ENCODE peak calls at places on chromosomes 4 and X, in five cellular contexts. L, C, G, M and K are unnamed samples.

GRCh38 chr4:145886871-145887240 is 51.8 kb downstream of the ZNF827 start:
- DNase-seq in L (no peak), C (no peak), G (no peak), M (no peak), K (no peak)

GRCh38 chrX:53433651-53434639 is at the start of gene HSD17B10:
- DNase-seq in L (peak; percentile 90), C (peak; percentile 16), G (peak; percentile 72), M (peak; percentile 88), K (peak; percentile 95)

GRCh38 chr4:146132445-146132844 is 43.1 kb upstream of the LSM6 start:
- DNase-seq in L (no peak), C (no peak), G (peak; percentile 33), M (peak; percentile 60), K (peak; percentile 69)

GRCh38 chr4:152264106-152264505 is 271.8 kb downstream of the FBXW7 start:
- DNase-seq in L (no peak), C (no peak), G (no peak), M (no peak), K (no peak)

GRCh38 chrX:68147848-68148247 is 285.4 kb downstream of the OPHN1 start:
- DNase-seq in L (no peak), C (no peak), G (no peak), M (no peak), K (no peak)

GRCh38 chr4:78922207-78922606 is 17.0 kb downstream of the PAQR3 start:
- DNase-seq in L (no peak), C (no peak), G (peak; percentile 73), M (no peak), K (no peak)

GRCh38 chr4:123856689-123857545 is 460.3 kb downstream of the SPRY1 start:
- DNase-seq in L (peak; percentile 1), C (no peak), G (peak; percentile 65), M (no peak), K (no peak)

GRCh38 chrX:17656556-17656955 is 80.7 kb upstream of the SCML1 start:
- DNase-seq in L (no peak), C (no peak), G (no peak), M (no peak), K (no peak)

GRCh38 chr4:56768301-56768700 is 53.2 kb downstream of the SPINK2 start:
- DNase-seq in L (no peak), C (no peak), G (no peak), M (no peak), K (no peak)

GRCh38 chrX:10597871-10598270 is 22.5 kb downstream of the MID1 start:
- DNase-seq in L (peak; percentile 24), C (no peak), G (peak; percentile 68), M (peak; percentile 8), K (no peak)

GRCh38 chrX:120023259-120023658 is 54.2 kb downstream of the RHOXF2B start:
- DNase-seq in L (peak; percentile 69), C (no peak), G (no peak), M (no peak), K (no peak)

GRCh38 chr4:140150636-140150885 is 3.4 kb downstream of the MAML3 start:
- DNase-seq in L (no peak), C (no peak), G (no peak), M (peak; percentile 80), K (peak; percentile 84)

GRCh38 chrX:73481521-73481920 is 34.7 kb downstream of the CDX4 start:
- DNase-seq in L (no peak), C (no peak), G (no peak), M (no peak), K (no peak)

GRCh38 chrX:46882266-46882665 is 30.0 kb upstream of the JADE3 start:
- DNase-seq in L (no peak), C (no peak), G (no peak), M (no peak), K (no peak)

GRCh38 chrX:113919387-113919786 is 664.5 kb upstream of the HTR2C start:
- DNase-seq in L (no peak), C (no peak), G (no peak), M (no peak), K (no peak)

GRCh38 chrX:147850875-147851274 is 60.8 kb upstream of the FMR1 start:
- DNase-seq in L (no peak), C (no peak), G (no peak), M (no peak), K (no peak)

GRCh38 chr4:138751290-138751689 is 264.3 kb upstream of the NOCT start:
- DNase-seq in L (no peak), C (no peak), G (peak; percentile 30), M (no peak), K (no peak)

GRCh38 chrX:40773188-40773587 is 37.8 kb upstream of the MED14 start:
- DNase-seq in L (no peak), C (no peak), G (no peak), M (no peak), K (no peak)

GRCh38 chrX:13369541-13370140 is 49.8 kb upstream of the ATXN3L start:
- DNase-seq in L (peak; percentile 53), C (no peak), G (no peak), M (no peak), K (no peak)

GRCh38 chrX:155023907-155024833 is 1.6 kb upstream of the F8 start:
- DNase-seq in L (no peak), C (no peak), G (no peak), M (no peak), K (no peak)

GRCh38 chr4:40630335-40631021 is 814 bp upstream of the RBM47 start:
- DNase-seq in L (no peak), C (no peak), G (no peak), M (no peak), K (no peak)